ENCODE peak calls at places on chromosomes 3 and 15, in seven cellular contexts. G is neuronal stem cell, F is mesenchymal stem cell, J is mesendoderm, U is H9, B is H1, H is trophoblast cell. P is an unnamed sample.

GRCh38 chr3:11567516-11568467 is 75.9 kb downstream of the VGLL4 start:
- DNase-seq in F (peak), B (no peak), H (peak), J (no peak), G (no peak), U (no peak), P (peak)

GRCh38 chr3:113717818-113718217 is 21.4 kb upstream of the USF3 start:
- DNase-seq in F (no peak), B (no peak), G (no peak), H (no peak), U (no peak), J (no peak), P (no peak)

GRCh38 chr3:27279153-27279552 is 90.0 kb downstream of the NEK10 start:
- DNase-seq in B (no peak), G (no peak), J (peak), U (no peak), H (no peak), F (peak), P (no peak)

GRCh38 chr3:180265551-180265950 is 228.8 kb upstream of the PEX5L start:
- DNase-seq in U (no peak), F (no peak), B (no peak), G (no peak), J (no peak), H (no peak), P (peak)

GRCh38 chr3:101976473-101976872 is 127.2 kb downstream of the NFKBIZ start:
- DNase-seq in H (no peak), G (no peak), J (no peak), B (no peak), U (no peak), F (no peak), P (no peak)

GRCh38 chr3:135216659-135217058 is 421.6 kb downstream of the EPHB1 start:
- DNase-seq in G (no peak), H (no peak), B (no peak), F (no peak), U (no peak), J (no peak), P (no peak)

GRCh38 chr15:101003706-101004105 is 84.5 kb downstream of the LRRK1 start:
- DNase-seq in U (peak), J (no peak), B (peak), G (no peak), F (no peak), H (no peak), P (no peak)

GRCh38 chr3:193829781-193830180 is 236.8 kb downstream of the OPA1 start:
- DNase-seq in U (no peak), G (no peak), F (peak), H (peak), J (peak), B (no peak), P (peak)

GRCh38 chr3:188322135-188322892 is 168.4 kb downstream of the LPP start:
- DNase-seq in F (no peak), U (no peak), J (no peak), H (no peak), G (no peak), B (no peak), P (no peak)

GRCh38 chr15:26889298-26889898 is 22.5 kb downstream of the GABRA5 start:
- DNase-seq in F (peak), U (no peak), H (peak), G (peak), J (peak), B (peak), P (peak)

GRCh38 chr3:171138027-171138426 is 111.5 kb upstream of the SLC2A2 start:
- DNase-seq in B (no peak), G (no peak), F (no peak), H (no peak), U (no peak), J (no peak), P (no peak)

GRCh38 chr3:164498917-164499316 is 579.4 kb downstream of the SI start:
- DNase-seq in B (no peak), F (no peak), J (no peak), G (no peak), H (no peak), U (no peak), P (no peak)

GRCh38 chr15:63833246-63833696 is 477 bp downstream of the HERC1 start:
- DNase-seq in U (peak), F (peak), J (peak), H (no peak), B (peak), G (peak), P (peak)

GRCh38 chr3:183911763-183912506 is 27.3 kb upstream of the PARL start:
- DNase-seq in G (no peak), F (no peak), J (no peak), U (no peak), H (no peak), B (no peak), P (no peak)

GRCh38 chr3:160883373-160883772 is 127.3 kb downstream of the PPM1L start:
- DNase-seq in F (no peak), B (no peak), H (no peak), U (no peak), J (no peak), G (no peak), P (no peak)

GRCh38 chr15:58269455-58270414 is 131.6 kb downstream of the AQP9 start:
- DNase-seq in F (peak), B (no peak), H (no peak), G (peak), U (peak), J (peak), P (peak)

GRCh38 chr15:32030795-32031194 is 480 bp downstream of the CHRNA7 start:
- DNase-seq in H (no peak), U (peak), J (peak), G (no peak), F (no peak), B (no peak), P (no peak)

GRCh38 chr3:187929115-187929828 is 184.0 kb upstream of the BCL6 start:
- DNase-seq in G (no peak), F (peak), J (no peak), H (no peak), B (no peak), U (no peak), P (no peak)

GRCh38 chr3:29758108-29759020 is 477.5 kb downstream of the RBMS3 start:
- DNase-seq in J (no peak), H (no peak), U (no peak), B (no peak), F (peak), G (no peak), P (peak)

GRCh38 chr3:184423567-184423966 is 43.7 kb downstream of the CHRD start:
- DNase-seq in U (no peak), H (no peak), F (no peak), J (peak), B (no peak), G (no peak), P (no peak)

GRCh38 chr3:171876651-171877272 is 33.6 kb downstream of the TMEM212 start:
- DNase-seq in G (no peak), U (no peak), F (peak), J (no peak), H (peak), B (no peak), P (peak)

GRCh38 chr15:89101302-89102191 is 13.3 kb downstream of the ABHD2 start:
- DNase-seq in H (peak), J (no peak), F (peak), G (no peak), B (no peak), U (no peak), P (peak)

GRCh38 chr15:60554494-60554893 is 75.6 kb upstream of the ICE2 start:
- DNase-seq in B (no peak), H (no peak), U (no peak), J (no peak), G (no peak), F (no peak), P (no peak)

GRCh38 chr15:74215958-74216357 is 13.4 kb upstream of the STRA6 start:
- DNase-seq in B (no peak), G (no peak), H (no peak), J (no peak), F (no peak), U (no peak), P (no peak)

GRCh38 chr3:61452536-61452991 is 108.8 kb upstream of the PTPRG start:
- DNase-seq in F (peak), U (no peak), B (no peak), J (peak), H (peak), G (no peak), P (peak)

GRCh38 chr15:63940956-63941620 is 105.2 kb downstream of the DAPK2 start:
- DNase-seq in J (no peak), U (peak), H (no peak), F (no peak), B (peak), G (no peak), P (no peak)

GRCh38 chr15:50828610-50829206 is 63.2 kb upstream of the SPPL2A start:
- DNase-seq in G (peak), H (peak), B (no peak), F (peak), U (no peak), J (peak), P (peak)

GRCh38 chr3:50251220-50251619 is 15.2 kb downstream of the GNAI2 start:
- DNase-seq in G (no peak), F (peak), J (no peak), U (no peak), H (peak), B (no peak), P (peak)

GRCh38 chr3:177731644-177732268 is 534.5 kb upstream of the TBL1XR1 start:
- DNase-seq in F (no peak), B (no peak), G (no peak), H (peak), U (no peak), J (no peak), P (peak)

GRCh38 chr15:70956596-70956995 is 64.0 kb downstream of the LRRC49 start:
- DNase-seq in G (no peak), H (no peak), F (no peak), J (no peak), B (no peak), U (no peak), P (no peak)

GRCh38 chr3:42263354-42264346 is 2.3 kb downstream of the CCK start:
- DNase-seq in B (peak), F (no peak), H (peak), J (peak), U (peak), G (peak), P (no peak)

DNA sequence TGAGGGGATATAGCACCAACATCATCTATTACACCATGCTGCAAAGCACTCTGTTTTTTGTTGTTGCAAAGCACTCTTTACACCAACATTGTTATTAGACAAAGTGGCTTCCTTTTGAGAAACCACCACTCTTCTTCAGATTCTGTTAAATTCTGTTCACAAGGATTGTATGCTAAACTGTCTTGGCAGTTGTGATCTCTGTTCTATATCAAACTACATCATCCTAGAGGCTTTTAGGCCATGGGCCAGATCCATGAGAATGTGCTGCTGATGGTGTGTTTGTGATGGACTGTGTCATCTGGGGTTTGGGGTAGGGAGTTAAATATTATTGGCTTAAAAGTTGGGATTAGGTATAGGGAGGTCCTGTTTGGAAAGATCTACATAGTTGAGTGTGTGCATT is 229.8 kb downstream of the GAP43 start:
- DNase-seq in G (no peak), B (no peak), H (no peak), J (no peak), U (no peak), F (no peak), P (peak)
- H3K18ac ChIP-seq in G (no peak), B (no peak), H (no peak), J (no peak), U (no peak), F (no peak), P (no peak)

DNA sequence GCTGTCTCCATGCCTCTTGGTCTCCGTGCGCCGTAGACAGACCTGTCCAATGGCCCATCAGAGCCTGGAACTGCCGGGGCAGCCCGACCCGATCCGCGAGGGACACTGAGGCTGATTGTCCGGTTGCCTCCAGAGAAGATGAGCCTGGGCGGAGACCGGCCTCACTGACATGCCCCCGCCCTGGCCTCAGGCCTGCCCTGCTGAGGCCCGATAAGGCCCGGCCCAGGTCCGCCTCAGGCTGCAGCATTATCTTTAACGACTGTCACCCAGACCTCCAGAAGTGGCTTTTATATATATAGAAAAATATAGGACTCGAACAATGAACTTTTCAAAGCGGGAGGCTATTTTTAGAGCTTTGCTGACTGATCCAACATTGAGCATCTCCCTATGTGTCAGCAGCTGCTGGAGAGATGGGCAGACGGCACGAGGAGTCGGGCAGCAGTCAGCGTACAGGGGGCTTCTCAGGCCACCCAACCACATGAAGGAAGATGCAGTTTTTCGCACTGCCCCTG is 111.9 kb upstream of the RPL32 start:
- DNase-seq in B (no peak), J (no peak), F (no peak), U (no peak), G (no peak), H (no peak), P (no peak)
- H3K18ac ChIP-seq in B (no peak), J (no peak), F (no peak), U (no peak), G (no peak), H (no peak), P (no peak)

GRCh38 chr15:40942337-40942854 is 10.9 kb upstream of the CHAC1 start:
- DNase-seq in H (no peak), J (peak), F (peak), B (peak), U (peak), G (no peak), P (no peak)
- H3K18ac ChIP-seq in H (peak), J (peak), F (peak), B (peak), U (peak), G (peak), P (peak)

GRCh38 chr15:29756358-29757267 is 65.7 kb downstream of the TJP1 start:
- DNase-seq in H (no peak), F (no peak), G (no peak), J (no peak), B (no peak), U (no peak), P (no peak)
- H3K18ac ChIP-seq in H (no peak), F (no peak), G (no peak), J (no peak), B (no peak), U (no peak), P (no peak)

GRCh38 chr15:44069489-44069888 is 125.6 kb downstream of the FRMD5 start:
- DNase-seq in J (no peak), G (no peak), U (no peak), F (no peak), B (no peak), H (no peak), P (no peak)

GRCh38 chr15:44064706-44065105 is 130.4 kb downstream of the FRMD5 start:
- DNase-seq in B (no peak), J (no peak), H (no peak), F (no peak), G (no peak), U (no peak), P (no peak)

GRCh38 chr15:44068346-44068745 is 126.7 kb downstream of the FRMD5 start:
- DNase-seq in U (no peak), H (no peak), F (no peak), G (no peak), B (no peak), J (no peak), P (no peak)

GRCh38 chr15:44066211-44066827 is 128.8 kb downstream of the FRMD5 start:
- DNase-seq in B (peak), F (peak), U (peak), G (peak), J (peak), H (peak), P (peak)
- H3K18ac ChIP-seq in B (no peak), F (no peak), U (no peak), G (no peak), J (no peak), H (no peak), P (no peak)

GRCh38 chr3:123499316-123499715 is 50.4 kb upstream of the ADCY5 start:
- DNase-seq in H (no peak), U (no peak), J (no peak), F (peak), G (no peak), B (no peak), P (peak)
- H3K18ac ChIP-seq in H (no peak), U (no peak), J (no peak), F (no peak), G (no peak), B (no peak), P (no peak)

GRCh38 chr3:76582098-76582497 is 457.8 kb upstream of the ROBO2 start:
- DNase-seq in F (no peak), G (no peak), B (no peak), H (no peak), J (no peak), U (no peak), P (no peak)
- H3K18ac ChIP-seq in F (no peak), G (no peak), B (no peak), H (no peak), J (no peak), U (no peak), P (no peak)

GRCh38 chr15:38642689-38643270 is 78.2 kb upstream of the RASGRP1 start:
- DNase-seq in G (no peak), F (no peak), B (no peak), U (no peak), J (no peak), H (no peak), P (no peak)
- H3K18ac ChIP-seq in G (no peak), F (no peak), B (no peak), U (no peak), J (no peak), H (no peak), P (no peak)

P was measured in IMR-90.